ENCODE peak calls at places on chromosome 18, in four cellular contexts. A is GM23248, M is A549, X is mesendoderm. H is an unnamed sample. For H3K4me1, the result is how much of the 10 kb centered on the place peaks cover.

GRCh38 chr18:13608791-13609552 is 117.4 kb downstream of the FAM210A start:
- DNase-seq in X (no peak), M (no peak), A (no peak), H (no peak)

GRCh38 chr18:23313379-23313778 is 139.7 kb upstream of the RIOK3 start:
- DNase-seq in A (no peak), X (no peak), M (no peak), H (no peak)

GRCh38 chr18:50117876-50118275 is 77.1 kb downstream of the MYO5B start:
- DNase-seq in X (no peak), M (no peak), A (no peak), H (no peak)

GRCh38 chr18:23317975-23318675 is 135.0 kb upstream of the RIOK3 start:
- DNase-seq in A (peak), X (no peak), M (no peak), H (no peak)

GRCh38 chr18:24850532-24850931 is 390.1 kb downstream of the HRH4 start:
- DNase-seq in M (no peak), A (no peak), X (no peak), H (no peak)

GRCh38 chr18:47050468-47050867 is 15.0 kb upstream of the ELOA2 start:
- DNase-seq in X (peak), M (no peak), A (peak), H (peak)

GRCh38 chr18:74476154-74476553 is 19.0 kb upstream of the DIPK1C start:
- DNase-seq in X (peak), A (peak), M (peak), H (peak)

GRCh38 chr18:42030586-42031182 is 75.7 kb downstream of the PIK3C3 start:
- DNase-seq in A (peak), X (peak), M (peak), H (peak)

GRCh38 chr18:26457611-26458350 is 90.6 kb downstream of the KCTD1 start:
- DNase-seq in M (no peak), X (peak), A (no peak), H (no peak)

GRCh38 chr18:54119524-54120019 is 104.9 kb downstream of the MBD2 start:
- DNase-seq in X (peak), A (peak), M (peak), H (peak)

GRCh38 chr18:76461692-76462325 is 33.2 kb downstream of the ZNF516 start:
- DNase-seq in A (no peak), X (no peak), M (no peak), H (no peak)

GRCh38 chr18:61731693-61732376 is 161.0 kb downstream of the RNF152 start:
- DNase-seq in A (peak), M (no peak), X (no peak), H (no peak)

GRCh38 chr18:9758624-9759075 is 50.5 kb downstream of the RAB31 start:
- DNase-seq in M (no peak), A (no peak), X (no peak), H (no peak)

GRCh38 chr18:74994502-74995403 is 214.2 kb downstream of the PTGR3 start:
- DNase-seq in X (peak), M (no peak), A (peak), H (no peak)

GRCh38 chr18:31176531-31176930 is 13.9 kb upstream of the DSC1 start:
- DNase-seq in A (no peak), M (no peak), X (no peak), H (no peak)

GRCh38 chr18:72041313-72042032 is 502.7 kb downstream of the CBLN2 start:
- DNase-seq in M (no peak), X (peak), A (no peak), H (no peak)

GRCh38 chr18:69617888-69618287 is 217.2 kb downstream of the DOK6 start:
- DNase-seq in M (no peak), A (peak), X (no peak), H (no peak)

GRCh38 chr18:72452328-72452727 is 91.8 kb downstream of the CBLN2 start:
- DNase-seq in M (no peak), A (no peak), X (no peak), H (no peak)

GRCh38 chr18:8847900-8848299 is 142.5 kb downstream of the MTCL1 start:
- DNase-seq in A (peak), M (no peak), X (no peak), H (no peak)

GRCh38 chr18:65753520-65753919 is 2.7 kb downstream of the CDH7 start:
- DNase-seq in M (no peak), X (peak), A (no peak), H (peak)

GRCh38 chr18:37465922-37466321 is 99.7 kb downstream of the CELF4 start:
- DNase-seq in A (no peak), M (no peak), X (peak), H (peak)

GRCh38 chr18:68822926-68823325 is 25.0 kb downstream of the CCDC102B start:
- DNase-seq in M (no peak), A (no peak), X (peak), H (no peak)

GRCh38 chr18:22226801-22227200 is 57.4 kb downstream of the GATA6 start:
- DNase-seq in A (no peak), X (no peak), M (no peak), H (no peak)

GRCh38 chr18:7383336-7383980 is 152.6 kb downstream of the LRRC30 start:
- DNase-seq in X (no peak), M (no peak), A (no peak), H (no peak)

GRCh38 chr18:67478249-67478648 is 38.3 kb downstream of the DSEL start:
- DNase-seq in M (no peak), X (no peak), A (no peak), H (no peak)

GRCh38 chr18:48790869-48791635 is 159.7 kb downstream of the SMAD7 start:
- DNase-seq in M (no peak), X (no peak), A (no peak), H (no peak)

GRCh38 chr18:79797518-79798345 is at the start of gene KCNG2:
- DNase-seq in X (peak), M (no peak), A (peak), H (peak)

GRCh38 chr18:21598726-21599584 is 1.5 kb downstream of the ESCO1 start:
- DNase-seq in A (peak), X (peak), M (no peak), H (peak)

GRCh38 chr18:45197526-45197970 is 417.7 kb upstream of the SLC14A2 start:
- DNase-seq in A (peak), M (no peak), X (no peak), H (no peak)

GRCh38 chr18:76491436-76491800 is 3.6 kb downstream of the ZNF516 start:
- DNase-seq in M (peak), X (peak), A (peak), H (peak)

GRCh38 chr18:59694824-59695223 is 2.4 kb downstream of the CCBE1 start:
- DNase-seq in M (no peak), A (no peak), X (no peak), H (no peak)
- H3K4me2 ChIP-seq in M (no peak), A (no peak), X (no peak), H (no peak)

DNA sequence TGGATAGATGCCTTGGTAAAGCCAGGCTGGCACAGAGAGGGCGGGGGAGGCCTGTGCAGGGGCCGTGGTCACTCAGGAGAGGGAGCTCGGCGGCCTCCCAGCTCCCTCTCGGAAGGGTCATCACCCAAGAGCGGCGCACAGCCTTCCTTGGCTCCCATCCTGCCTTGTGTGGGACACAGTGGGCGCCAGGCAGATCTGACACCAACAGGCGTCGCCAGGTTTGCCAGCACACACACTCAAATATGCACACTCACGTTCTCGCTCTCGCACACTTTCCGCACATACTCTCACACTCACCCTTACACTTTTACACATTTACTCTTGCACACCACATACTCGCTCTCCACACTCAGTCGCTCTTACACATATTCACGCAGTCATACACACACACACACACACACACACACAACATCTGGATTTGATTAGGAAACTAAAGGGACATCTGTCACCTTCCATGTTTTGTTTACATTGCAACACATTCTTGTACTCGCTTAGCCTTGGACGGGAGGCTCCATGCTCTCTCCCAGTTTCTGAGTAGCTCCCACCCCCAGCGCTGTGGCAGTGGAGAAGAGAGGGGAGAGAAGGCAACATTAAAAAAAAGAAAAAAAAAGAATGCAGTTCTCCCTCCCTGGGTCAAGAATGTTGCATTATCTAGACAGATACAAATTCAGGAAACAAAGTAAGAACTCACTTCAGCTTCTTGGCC is 10.5 kb downstream of the CHMP1B start:
- DNase-seq in A (no peak), M (no peak), X (no peak), H (no peak)
- H3K4me1 ChIP-seq in A (under half), M (under half), X (under half), H (under half)

GRCh38 chr18:35028556-35028955 is 12.7 kb upstream of the MAPRE2 start:
- DNase-seq in X (no peak), M (no peak), A (peak), H (no peak)

GRCh38 chr18:35027206-35027605 is 14.0 kb upstream of the MAPRE2 start:
- DNase-seq in A (no peak), X (no peak), M (no peak), H (no peak)

GRCh38 chr18:35024196-35024595 is 17.0 kb upstream of the MAPRE2 start:
- DNase-seq in A (peak), M (no peak), X (no peak), H (no peak)

GRCh38 chr18:35024965-35025364 is 16.2 kb upstream of the MAPRE2 start:
- DNase-seq in M (no peak), X (no peak), A (peak), H (peak)

GRCh38 chr18:35026407-35027061 is 14.7 kb upstream of the MAPRE2 start:
- DNase-seq in A (no peak), M (no peak), X (peak), H (no peak)
- H3K27ac ChIP-seq in A (no peak), M (no peak), X (no peak), H (peak)

DNA sequence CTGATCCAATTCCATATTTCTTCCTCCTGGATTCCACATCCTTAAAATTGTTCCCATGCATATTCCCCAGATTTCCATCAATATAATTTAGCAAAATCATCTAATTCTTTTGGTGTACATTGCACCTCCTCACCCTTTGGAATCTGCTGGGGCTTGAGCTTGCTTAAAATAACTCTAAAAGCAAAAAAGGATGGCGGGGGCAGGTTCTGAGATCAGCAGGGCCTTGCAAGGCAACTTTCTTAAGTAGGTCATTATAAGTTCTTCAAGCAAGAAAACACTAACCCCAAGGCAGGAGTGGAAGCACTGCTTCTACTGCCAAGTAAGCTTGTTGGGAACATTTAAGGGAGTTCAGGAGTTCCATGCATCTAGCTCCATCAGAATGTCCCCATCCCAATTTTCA is 254.3 kb upstream of the CCDC68 start:
- DNase-seq in X (no peak), M (no peak), A (no peak), H (no peak)
- H3K4me2 ChIP-seq in X (no peak), M (no peak), A (no peak), H (no peak)

GRCh38 chr18:3048820-3049349 is 35.9 kb upstream of the LPIN2 start:
- DNase-seq in X (no peak), A (no peak), M (no peak), H (no peak)
- H3K4me1 ChIP-seq in X (under half), A (under half), M (under half), H (under half)

GRCh38 chr18:35581555-35582309 is at the start of gene GALNT1:
- DNase-seq in M (no peak), A (peak), X (no peak), H (peak)

GRCh38 chr18:35585608-35586007 is 4.1 kb downstream of the GALNT1 start:
- DNase-seq in M (no peak), A (no peak), X (no peak), H (no peak)

GRCh38 chr18:35582310-35582682 is 756 bp downstream of the GALNT1 start:
- DNase-seq in A (peak), X (no peak), M (no peak), H (no peak)

GRCh38 chr18:35580748-35581534 is 599 bp upstream of the GALNT1 start:
- DNase-seq in X (peak), M (no peak), A (peak), H (peak)

GRCh38 chr18:35582899-35583558 is 1.5 kb downstream of the GALNT1 start:
- DNase-seq in A (peak), X (no peak), M (no peak), H (peak)
- H3K27ac ChIP-seq in A (no peak), X (no peak), M (peak), H (peak)

DNA sequence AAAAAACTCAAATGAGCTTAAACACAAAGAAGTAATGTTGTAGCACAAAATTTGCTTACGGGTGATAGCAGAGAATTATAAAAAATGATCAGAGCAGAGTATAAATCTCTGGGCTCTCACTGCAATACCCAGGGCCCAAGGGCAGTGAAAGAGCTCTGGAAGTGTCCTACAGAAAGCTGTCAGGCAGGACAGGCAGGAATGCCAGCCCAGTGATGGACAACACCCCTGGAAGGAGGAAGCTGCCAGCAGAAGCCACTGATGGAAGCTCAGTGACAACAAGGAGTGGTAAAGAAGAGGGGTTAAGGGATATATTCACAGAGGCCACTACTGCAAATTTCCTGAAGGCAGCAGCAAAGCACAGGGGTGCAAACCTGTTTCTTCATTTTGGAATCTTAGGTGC is 214.9 kb downstream of the L3MBTL4 start:
- DNase-seq in A (no peak), M (no peak), X (no peak), H (no peak)
- H3K4me2 ChIP-seq in A (no peak), M (no peak), X (no peak), H (no peak)

DNA sequence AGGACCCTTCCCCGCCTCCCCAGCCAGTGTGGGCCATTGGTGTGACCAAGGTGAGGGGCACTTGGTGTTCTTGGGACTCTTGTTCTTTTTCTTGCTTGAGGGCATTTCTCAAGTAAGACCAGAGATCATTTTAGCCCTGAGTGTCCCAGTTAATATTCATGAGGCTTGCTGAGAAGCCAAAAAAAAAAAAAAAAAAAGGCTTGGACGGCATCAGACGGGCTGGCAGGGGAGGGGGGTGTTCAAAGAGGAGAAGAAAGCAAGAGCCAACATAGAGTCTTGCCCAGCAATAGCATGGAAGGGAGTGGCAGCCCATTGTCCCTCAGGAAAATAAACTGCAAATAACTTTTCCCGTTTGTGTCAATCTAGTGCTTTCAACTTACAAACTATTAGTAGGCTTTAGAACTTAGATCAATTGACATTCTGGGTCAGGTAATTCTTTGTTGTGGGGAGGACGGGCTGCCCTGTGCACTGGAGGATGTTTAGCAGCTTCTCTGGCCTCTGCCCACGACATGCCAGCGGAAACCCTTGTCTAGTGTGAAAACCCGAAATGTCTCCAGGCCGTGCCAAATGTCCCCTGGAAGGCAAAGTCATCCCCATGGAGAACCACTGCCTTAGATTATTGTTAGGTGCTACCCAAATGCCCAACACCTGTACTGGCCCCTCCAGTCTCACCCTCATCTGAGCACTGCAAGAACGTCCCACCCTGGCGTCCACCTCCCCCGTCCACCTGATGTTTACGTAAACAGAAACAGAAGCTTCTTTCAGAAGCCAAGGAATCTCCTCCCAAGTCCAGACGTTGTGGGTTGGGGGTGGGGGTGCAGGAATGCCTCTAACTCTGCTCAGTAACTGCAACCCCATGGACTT is 163.4 kb downstream of the BCL2 start:
- DNase-seq in A (no peak), M (no peak), X (no peak), H (no peak)
- H3K4me1 ChIP-seq in A (under half), M (under half), X (under half), H (under half)

GRCh38 chr18:250685-251084 is 17.2 kb downstream of the THOC1 start:
- DNase-seq in A (peak), M (no peak), X (no peak), H (no peak)

GRCh38 chr18:248053-248452 is 19.8 kb downstream of the THOC1 start:
- DNase-seq in X (no peak), M (no peak), A (no peak), H (no peak)

GRCh38 chr18:240175-240574 is 27.7 kb downstream of the THOC1 start:
- DNase-seq in X (no peak), A (no peak), M (no peak), H (no peak)

GRCh38 chr18:245282-245847 is 22.5 kb downstream of the THOC1 start:
- DNase-seq in M (no peak), A (peak), X (no peak), H (no peak)
- H3K27ac ChIP-seq in M (no peak), A (no peak), X (no peak), H (no peak)

GRCh38 chr18:36308711-36309435 is 11.4 kb downstream of the FHOD3 start:
- DNase-seq in A (no peak), X (no peak), M (no peak), H (no peak)
- H3K4me2 ChIP-seq in A (peak), X (no peak), M (peak), H (no peak)

H was measured in hepatocyte.